ENCODE peak calls at places on chromosomes 1 and 21, in six cellular contexts. O is GM12865, G is fibroblast of the aortic adventitia, I is stomach, L is HCT116, B is choroid plexus epithelial cell. U is an unnamed sample.

GRCh38 chr21:31232344-31232743 is 111.7 kb downstream of the TIAM1 start:
- DNase-seq in O (no peak), I (no peak), L (no peak), B (no peak), G (no peak), U (no peak)

GRCh38 chr21:45575993-45576837 is 34.0 kb upstream of the SLC19A1 start:
- DNase-seq in B (no peak), G (no peak), O (no peak), L (no peak), I (no peak), U (no peak)

GRCh38 chr1:25797939-25798338 is 2.1 kb upstream of the SELENON start:
- DNase-seq in G (peak; percentile 20), I (peak; percentile 63), L (no peak), B (peak; percentile 38), O (peak; percentile 41), U (peak; percentile 65)

GRCh38 chr1:188988589-188988988 is 1489.1 kb downstream of the BRINP3 start:
- DNase-seq in B (peak; percentile 1), G (no peak), O (no peak), L (no peak), I (no peak), U (no peak)

GRCh38 chr1:3659093-3659492 is 6.8 kb downstream of the TP73 start:
- DNase-seq in G (no peak), B (no peak), L (no peak), I (no peak), O (no peak), U (peak; percentile 4)

GRCh38 chr1:111719561-111720239 is 19.5 kb downstream of the INKA2 start:
- DNase-seq in B (no peak), G (no peak), O (no peak), L (no peak), I (no peak), U (no peak)

GRCh38 chr1:47587891-47588582 is 150.2 kb downstream of the FOXD2 start:
- DNase-seq in B (peak; percentile 30), O (no peak), G (peak; percentile 9), L (no peak), I (no peak), U (no peak)

GRCh38 chr1:243388276-243388675 is 132.4 kb downstream of the SDCCAG8 start:
- DNase-seq in L (no peak), I (no peak), G (no peak), O (no peak), B (peak; percentile 3), U (no peak)

GRCh38 chr1:234698624-234699023 is 88.6 kb upstream of the IRF2BP2 start:
- DNase-seq in B (no peak), I (no peak), O (no peak), L (no peak), G (no peak), U (no peak)

GRCh38 chr1:96418969-96419368 is 302.6 kb upstream of the PTBP2 start:
- DNase-seq in G (no peak), I (no peak), L (no peak), B (peak; percentile 8), O (no peak), U (no peak)

GRCh38 chr1:25694167-25694566 is 77.6 kb downstream of the MAN1C1 start:
- DNase-seq in L (no peak), G (peak; percentile 88), B (peak; percentile 75), O (no peak), I (no peak), U (no peak)

GRCh38 chr1:227321035-227321434 is 2.7 kb upstream of the CDC42BPA start:
- DNase-seq in B (no peak), G (no peak), O (no peak), I (no peak), L (no peak), U (no peak)

GRCh38 chr1:178818416-178818815 is 52.5 kb downstream of the ANGPTL1 start:
- DNase-seq in G (peak; percentile 48), I (no peak), O (no peak), B (peak; percentile 42), L (no peak), U (no peak)

GRCh38 chr1:87120779-87121178 is 206.3 kb downstream of the HS2ST1 start:
- DNase-seq in O (peak; percentile 28), I (no peak), L (no peak), B (no peak), G (no peak), U (no peak)
- TF ChIP-seq CTCF in O (peak; percentile 40), I (no peak), L (no peak), B (peak; percentile 55), G (peak; percentile 16), U (peak; percentile 28)

GRCh38 chr1:33468559-33468958 is 3.9 kb upstream of the ZSCAN20 start:
- DNase-seq in O (no peak), I (no peak), L (no peak), B (peak; percentile 47), G (no peak), U (no peak)

GRCh38 chr1:33471416-33471815 is 1.0 kb upstream of the ZSCAN20 start:
- DNase-seq in I (no peak), G (no peak), O (no peak), L (no peak), B (no peak), U (no peak)

GRCh38 chr1:33472349-33472980 is at the start of gene ZSCAN20:
- DNase-seq in G (peak; percentile 98), O (peak; percentile 97), B (peak; percentile 99), L (peak; percentile 95), I (peak; percentile 97), U (peak; percentile 98)

GRCh38 chr1:33468972-33469371 is 3.5 kb upstream of the ZSCAN20 start:
- DNase-seq in I (no peak), L (no peak), O (no peak), G (peak; percentile 16), B (no peak), U (no peak)

DNA sequence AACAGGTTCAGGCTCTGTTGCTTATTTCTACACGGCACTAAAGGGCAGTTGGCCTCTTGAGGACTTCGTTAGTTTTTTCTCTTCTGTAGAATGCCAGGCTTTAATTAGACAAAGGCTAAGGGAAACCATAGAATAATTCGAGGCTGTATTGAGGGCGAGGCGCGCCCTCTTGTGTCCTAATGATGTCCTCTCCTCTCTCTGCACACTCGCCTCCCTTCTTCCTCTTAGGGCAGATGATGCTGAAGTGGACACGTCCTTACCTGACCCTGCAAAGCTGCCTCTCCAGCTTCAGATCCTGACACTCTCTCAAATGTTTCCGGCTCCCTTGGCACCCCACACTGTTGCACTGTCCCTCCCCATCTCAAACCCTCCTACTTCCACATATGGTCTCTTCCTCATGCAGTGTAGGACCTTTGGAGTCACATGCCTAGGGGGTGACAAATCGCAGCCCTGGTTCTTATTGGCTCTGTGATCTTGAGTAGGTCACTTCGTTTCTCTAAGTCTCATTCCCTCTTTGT is 1.9 kb upstream of the ZSCAN20 start:
- DNase-seq in B (peak; percentile 93), G (peak; percentile 87), I (peak; percentile 76), O (peak; percentile 80), L (peak; percentile 72), U (peak; percentile 75)
- TF ChIP-seq CTCF in B (peak; percentile 93), G (peak; percentile 80), I (peak; percentile 71), O (peak; percentile 83), L (peak; percentile 86), U (peak; percentile 61)

DNA sequence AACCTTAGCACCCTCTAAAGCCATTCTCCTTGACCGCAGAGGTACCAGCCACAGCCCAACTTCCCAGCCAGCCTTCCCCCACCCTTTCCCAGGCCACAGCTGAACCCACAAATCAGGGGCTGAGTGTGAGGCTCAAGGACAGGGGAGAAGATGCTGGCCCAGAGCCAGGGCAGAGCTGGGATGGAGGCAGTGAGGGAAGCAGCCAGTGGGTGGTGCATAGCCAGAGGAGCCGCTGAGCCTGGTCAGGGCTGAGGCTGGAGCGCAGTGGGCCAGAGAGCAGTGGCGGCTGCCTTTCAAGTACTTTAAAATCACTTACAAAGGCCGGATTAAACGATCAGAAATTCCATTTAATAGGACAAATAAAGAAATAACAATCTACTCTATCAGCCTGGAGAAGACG is 36.3 kb downstream of the DMAP1 start:
- DNase-seq in I (no peak), B (peak; percentile 33), G (peak; percentile 2), L (no peak), O (no peak), U (no peak)
- TF ChIP-seq CTCF in I (no peak), B (peak; percentile 30), G (no peak), L (no peak), O (no peak), U (no peak)

GRCh38 chr1:16204634-16205332 is 7.7 kb downstream of the ARHGEF19 start:
- DNase-seq in L (no peak), G (no peak), B (peak; percentile 47), I (peak; percentile 50), O (no peak), U (peak; percentile 64)
- TF ChIP-seq CTCF in L (no peak), G (peak; percentile 36), B (peak; percentile 66), I (peak; percentile 6), O (peak; percentile 29), U (peak; percentile 24)

GRCh38 chr1:116038679-116039078 is 62.4 kb downstream of the SLC22A15 start:
- DNase-seq in G (no peak), L (no peak), I (no peak), O (no peak), B (no peak), U (no peak)

GRCh38 chr1:116031299-116031698 is 55.0 kb downstream of the SLC22A15 start:
- DNase-seq in L (no peak), B (no peak), O (no peak), I (no peak), G (no peak), U (no peak)

GRCh38 chr1:116033322-116033721 is 57.0 kb downstream of the SLC22A15 start:
- DNase-seq in O (no peak), I (no peak), G (no peak), L (no peak), B (no peak), U (no peak)

DNA sequence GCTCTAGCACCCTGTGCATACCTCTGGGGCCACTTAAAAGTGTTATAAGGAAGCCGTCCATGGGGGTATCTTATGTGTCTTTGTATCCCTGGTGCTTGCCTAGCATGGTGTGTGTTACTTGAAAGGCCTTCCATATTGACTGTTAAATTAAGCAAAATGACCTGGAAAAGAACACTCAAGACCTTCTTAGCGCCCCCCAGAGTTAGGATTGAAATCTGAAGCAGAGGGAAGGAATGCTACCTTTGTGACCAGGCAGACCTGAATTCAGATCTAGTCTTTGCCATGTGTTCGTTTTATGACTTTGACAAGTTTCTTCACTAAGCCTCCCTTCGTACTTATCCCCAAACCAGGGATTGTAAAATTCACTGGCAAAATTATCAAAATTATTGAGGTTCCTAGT is 59.9 kb downstream of the SLC22A15 start:
- DNase-seq in L (no peak), O (no peak), I (no peak), G (no peak), B (no peak), U (no peak)
- TF ChIP-seq CTCF in L (no peak), O (no peak), I (no peak), G (no peak), B (no peak), U (no peak)

DNA sequence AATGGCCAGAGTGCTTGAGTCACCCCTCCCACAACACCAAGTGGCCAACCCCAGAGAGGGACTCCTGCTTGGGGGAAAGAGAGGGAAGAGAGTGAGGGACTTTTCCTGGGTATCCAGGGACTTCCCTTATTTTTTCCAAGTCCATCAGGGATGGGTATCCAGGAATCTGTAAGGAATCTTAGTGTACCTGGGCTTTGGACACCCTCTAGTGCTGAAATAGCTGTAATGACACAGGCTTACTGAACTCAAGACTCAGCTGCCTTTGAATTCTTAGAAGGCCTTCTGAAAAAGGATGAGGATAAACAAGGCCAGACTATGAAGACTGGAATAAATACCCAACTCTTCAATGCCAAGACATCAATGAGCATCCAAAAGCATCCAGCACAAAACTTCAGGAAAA is 12.0 kb downstream of the TSHB start:
- DNase-seq in B (peak; percentile 30), L (peak; percentile 46), G (peak; percentile 13), O (no peak), I (no peak), U (no peak)
- TF ChIP-seq CTCF in B (peak; percentile 36), L (peak; percentile 55), G (no peak), O (no peak), I (no peak), U (peak; percentile 45)

GRCh38 chr1:16012590-16013219 is 5.1 kb downstream of the HSPB7 start:
- DNase-seq in O (peak; percentile 65), B (peak; percentile 89), L (peak; percentile 8), G (peak; percentile 70), I (peak; percentile 88), U (no peak)
- TF ChIP-seq CTCF in O (no peak), B (no peak), L (no peak), G (no peak), I (no peak), U (no peak)